ENCODE peak calls at places on chromosomes 6 and 20, in ten cellular contexts. A, O, Q, I, G, N, C, Z, K and U are unnamed samples.

GRCh38 chr20:33079267-33079666 is at the start of gene BPIFB4:
- DNase-seq in A (no peak), O (no peak), Q (no peak), I (peak; percentile 40), G (no peak), N (no peak), C (no peak), Z (no peak), K (no peak), U (no peak)

GRCh38 chr6:41836660-41837052 is 49.2 kb downstream of the TOMM6 start:
- DNase-seq in A (no peak), O (no peak), Q (no peak), I (no peak), G (no peak), N (no peak), C (no peak), Z (no peak), K (no peak), U (no peak)

GRCh38 chr6:34234667-34235604 is 1.7 kb upstream of the HMGA1 start:
- DNase-seq in A (no peak), O (peak; percentile 42), Q (no peak), I (no peak), G (no peak), N (no peak), C (no peak), Z (peak; percentile 96), K (peak; percentile 98), U (peak; percentile 86)

GRCh38 chr20:61288331-61288784 is 36.3 kb downstream of the CDH4 start:
- DNase-seq in A (no peak), O (no peak), Q (no peak), I (no peak), G (no peak), N (no peak), C (no peak), Z (no peak), K (no peak), U (no peak)

GRCh38 chr6:117409863-117410262 is 15.9 kb downstream of the ROS1 start:
- DNase-seq in A (no peak), O (no peak), Q (no peak), I (no peak), G (no peak), N (no peak), C (no peak), Z (no peak), K (no peak), U (no peak)

GRCh38 chr6:39490120-39490519 is 167.6 kb upstream of the KCNK16 start:
- DNase-seq in A (no peak), O (no peak), Q (no peak), I (peak; percentile 26), G (no peak), N (no peak), C (no peak), Z (no peak), K (no peak), U (no peak)

GRCh38 chr6:158758464-158758863 is 60.7 kb downstream of the EZR start:
- DNase-seq in A (no peak), O (no peak), Q (peak; percentile 89), I (peak; percentile 19), G (no peak), N (no peak), C (no peak), Z (peak; percentile 65), K (peak; percentile 86), U (no peak)

GRCh38 chr6:38476141-38476540 is 163.6 kb downstream of the BTBD9 start:
- DNase-seq in A (no peak), O (no peak), Q (no peak), I (peak; percentile 20), G (no peak), N (no peak), C (no peak), Z (no peak), K (no peak), U (no peak)

GRCh38 chr6:83615025-83615999 is 93.6 kb downstream of the SNAP91 start:
- DNase-seq in A (peak; percentile 21), O (no peak), Q (peak; percentile 71), I (peak; percentile 59), G (peak; percentile 12), N (no peak), C (no peak), Z (no peak), K (peak; percentile 58), U (no peak)

GRCh38 chr6:88519227-88520019 is 353.3 kb upstream of the CNR1 start:
- DNase-seq in A (no peak), O (no peak), Q (no peak), I (no peak), G (no peak), N (no peak), C (no peak), Z (no peak), K (no peak), U (no peak)

GRCh38 chr6:23349521-23350147 is 776.4 kb upstream of the NRSN1 start:
- DNase-seq in A (peak; percentile 61), O (no peak), Q (peak; percentile 71), I (peak; percentile 66), G (peak; percentile 68), N (no peak), C (no peak), Z (no peak), K (no peak), U (no peak)

GRCh38 chr6:109260701-109261100 is 121.6 kb downstream of the CD164 start:
- DNase-seq in A (no peak), O (no peak), Q (no peak), I (no peak), G (no peak), N (no peak), C (no peak), Z (no peak), K (no peak), U (no peak)

GRCh38 chr6:168201383-168201782 is 118.2 kb downstream of the DACT2 start:
- DNase-seq in A (no peak), O (no peak), Q (no peak), I (peak; percentile 10), G (no peak), N (no peak), C (no peak), Z (peak; percentile 57), K (peak; percentile 79), U (no peak)
- TF ChIP-seq CTCF in A (no peak), O (no peak), Q (no peak), I (no peak), G (peak; percentile 83), N (peak; percentile 19), C (no peak), Z (peak; percentile 15), K (peak; percentile 77), U (no peak)

GRCh38 chr20:48350291-48350988 is 477.4 kb downstream of the PREX1 start:
- DNase-seq in A (no peak), O (no peak), Q (peak; percentile 56), I (no peak), G (no peak), N (no peak), C (no peak), Z (peak; percentile 74), K (peak; percentile 89), U (peak; percentile 36)
- TF ChIP-seq CTCF in A (no peak), O (no peak), Q (peak; percentile 32), I (no peak), G (peak; percentile 21), N (peak; percentile 32), C (no peak), Z (peak; percentile 68), K (peak; percentile 82), U (no peak)

DNA sequence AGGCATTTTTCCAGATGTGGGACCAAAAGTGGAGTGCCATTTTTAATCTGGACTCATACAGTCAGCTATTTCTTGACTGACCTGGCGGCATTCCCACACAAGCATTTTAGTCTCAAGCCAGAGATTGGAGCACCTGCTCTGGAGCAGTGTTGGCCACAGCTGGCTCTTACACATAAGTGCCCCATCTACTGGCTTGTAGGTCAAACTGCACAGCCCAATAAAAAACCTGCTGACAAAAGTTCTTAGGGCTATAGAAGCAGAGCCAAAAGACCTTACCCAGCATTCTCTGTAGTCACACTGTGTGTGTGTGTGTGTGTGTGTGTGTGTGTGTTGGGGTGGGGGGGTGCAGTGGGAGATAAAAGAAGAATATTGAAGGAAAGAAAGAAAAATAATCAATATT is 38.6 kb upstream of the SENP6 start:
- DNase-seq in A (no peak), O (no peak), Q (peak; percentile 15), I (peak; percentile 54), G (no peak), N (no peak), C (no peak), Z (peak; percentile 15), K (peak; percentile 77), U (no peak)
- TF ChIP-seq CTCF in A (peak; percentile 8), O (no peak), Q (peak; percentile 53), I (peak; percentile 52), G (peak; percentile 52), N (peak; percentile 12), C (no peak), Z (peak; percentile 21), K (peak; percentile 76), U (no peak)

GRCh38 chr6:52283111-52283510 is 1.4 kb downstream of the MCM3 start:
- DNase-seq in A (no peak), O (no peak), Q (no peak), I (no peak), G (no peak), N (no peak), C (no peak), Z (no peak), K (no peak), U (no peak)

GRCh38 chr6:52284131-52284459 is 447 bp downstream of the MCM3 start:
- DNase-seq in A (peak; percentile 20), O (no peak), Q (peak; percentile 50), I (peak; percentile 31), G (no peak), N (peak; percentile 29), C (no peak), Z (peak; percentile 76), K (peak; percentile 92), U (no peak)

GRCh38 chr6:52286798-52287432 is 2.4 kb upstream of the MCM3 start:
- DNase-seq in A (peak; percentile 55), O (peak; percentile 56), Q (peak; percentile 63), I (peak; percentile 76), G (peak; percentile 51), N (peak; percentile 48), C (peak; percentile 74), Z (peak; percentile 74), K (peak; percentile 88), U (peak; percentile 36)

GRCh38 chr6:52284460-52285173 is at the start of gene MCM3:
- DNase-seq in A (peak; percentile 99), O (peak; percentile 92), Q (peak; percentile 95), I (peak; percentile 99), G (peak; percentile 99), N (peak; percentile 96), C (peak; percentile 99), Z (peak; percentile 97), K (peak; percentile 99), U (peak; percentile 99)

DNA sequence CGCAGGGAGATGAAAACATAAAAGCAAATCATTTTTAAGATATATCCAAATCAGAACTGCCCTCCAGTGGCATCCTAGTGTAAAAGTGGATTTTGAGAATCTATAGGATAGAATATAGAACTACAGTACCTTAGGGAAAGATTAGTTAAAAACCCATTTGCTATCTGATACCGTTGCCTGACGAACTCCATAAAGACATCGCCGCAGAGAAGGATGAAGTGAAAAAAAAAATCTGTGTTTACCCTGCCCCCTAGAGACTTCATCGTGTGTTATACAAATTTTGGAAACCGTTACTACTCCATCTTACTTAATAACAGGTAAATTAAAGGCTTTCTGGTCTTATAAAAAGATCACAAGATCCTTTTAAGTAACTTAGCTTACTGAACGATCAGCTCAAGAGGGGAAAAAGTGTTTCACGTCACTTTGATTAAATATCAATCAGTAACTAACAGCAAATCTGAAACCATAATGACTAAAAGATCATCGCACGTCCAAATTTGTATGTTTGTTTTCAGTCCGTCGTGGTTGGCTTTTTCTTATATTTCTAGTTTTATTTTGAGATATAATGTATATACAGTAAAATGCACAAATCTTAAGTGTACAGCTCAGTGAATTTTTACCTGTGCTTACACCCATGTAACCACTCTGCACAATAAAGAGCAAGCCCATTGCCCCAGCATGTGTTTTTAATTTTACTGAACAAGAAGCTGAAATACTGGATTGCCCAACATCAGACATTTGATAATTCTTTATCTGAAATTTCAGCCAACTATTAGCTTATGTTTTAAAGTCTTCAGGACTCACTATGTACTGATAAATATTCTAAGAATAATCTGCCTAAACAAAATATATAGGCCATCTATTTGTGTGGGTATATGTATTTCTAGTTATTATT is 879 bp upstream of the MCM3 start:
- DNase-seq in A (no peak), O (no peak), Q (peak; percentile 31), I (peak; percentile 30), G (peak; percentile 18), N (no peak), C (no peak), Z (no peak), K (no peak), U (no peak)
- TF ChIP-seq CTCF in A (peak; percentile 15), O (peak; percentile 41), Q (peak; percentile 46), I (no peak), G (peak; percentile 24), N (peak; percentile 20), C (no peak), Z (no peak), K (no peak), U (no peak)